ENCODE peak calls at places on chromosomes 7 and 10, in five cellular contexts. One of them, this sample, is unnamed.
A peak's percentile ranks its signal among the peaks of the same experiment; 100 is the strongest.

GRCh38 chr7:55152490-55152889 is 133.7 kb downstream of the EGFR start:
- DNase-seq in NCI-H1092: no peak
- DNase-seq in anterior cingulate cortex: no peak
- DNase-seq in psoas muscle: no peak
- DNase-seq in CD8-positive, alpha-beta T cell: no peak
- DNase-seq in this sample: no peak

GRCh38 chr7:35908305-35909223 is 107.7 kb downstream of the SEPTIN7 start:
- DNase-seq in NCI-H1092: no peak
- DNase-seq in CD8-positive, alpha-beta T cell: no peak
- DNase-seq in psoas muscle: peak; percentile 67
- DNase-seq in anterior cingulate cortex: peak; percentile 34
- DNase-seq in this sample: no peak

GRCh38 chr10:103854687-103855423 is 521 bp downstream of the SH3PXD2A start:
- DNase-seq in NCI-H1092: no peak
- DNase-seq in psoas muscle: peak; percentile 77
- DNase-seq in anterior cingulate cortex: peak; percentile 55
- DNase-seq in CD8-positive, alpha-beta T cell: peak; percentile 9
- DNase-seq in this sample: no peak

GRCh38 chr10:15325243-15326002 is 45.7 kb downstream of the FAM171A1 start:
- DNase-seq in NCI-H1092: no peak
- DNase-seq in CD8-positive, alpha-beta T cell: no peak
- DNase-seq in psoas muscle: no peak
- DNase-seq in anterior cingulate cortex: no peak
- DNase-seq in this sample: no peak

GRCh38 chr7:96784597-96784996 is 75.0 kb upstream of the SEM1 start:
- DNase-seq in psoas muscle: no peak
- DNase-seq in anterior cingulate cortex: no peak
- DNase-seq in NCI-H1092: no peak
- DNase-seq in CD8-positive, alpha-beta T cell: no peak
- DNase-seq in this sample: no peak

GRCh38 chr10:62008196-62008595 is 106.7 kb downstream of the ARID5B start:
- DNase-seq in NCI-H1092: no peak
- DNase-seq in psoas muscle: no peak
- DNase-seq in CD8-positive, alpha-beta T cell: no peak
- DNase-seq in anterior cingulate cortex: no peak
- DNase-seq in this sample: no peak

GRCh38 chr7:114021135-114021534 is 102.3 kb upstream of the PPP1R3A start:
- DNase-seq in CD8-positive, alpha-beta T cell: no peak
- DNase-seq in anterior cingulate cortex: no peak
- DNase-seq in psoas muscle: no peak
- DNase-seq in NCI-H1092: no peak
- DNase-seq in this sample: no peak

GRCh38 chr7:139906879-139907278 is 77.8 kb downstream of the TBXAS1 start:
- DNase-seq in anterior cingulate cortex: no peak
- DNase-seq in psoas muscle: no peak
- DNase-seq in CD8-positive, alpha-beta T cell: no peak
- DNase-seq in NCI-H1092: no peak
- DNase-seq in this sample: no peak

GRCh38 chr10:80539421-80539999 is 1.8 kb downstream of the SH2D4B start:
- DNase-seq in CD8-positive, alpha-beta T cell: no peak
- DNase-seq in NCI-H1092: no peak
- DNase-seq in psoas muscle: no peak
- DNase-seq in anterior cingulate cortex: no peak
- DNase-seq in this sample: no peak

GRCh38 chr7:132482866-132483265 is 93.4 kb downstream of the PLXNA4 start:
- DNase-seq in NCI-H1092: no peak
- DNase-seq in CD8-positive, alpha-beta T cell: no peak
- DNase-seq in psoas muscle: no peak
- DNase-seq in anterior cingulate cortex: no peak
- DNase-seq in this sample: no peak

GRCh38 chr10:24894309-24894708 is 58.1 kb downstream of the PRTFDC1 start:
- DNase-seq in psoas muscle: no peak
- DNase-seq in anterior cingulate cortex: no peak
- DNase-seq in CD8-positive, alpha-beta T cell: no peak
- DNase-seq in NCI-H1092: no peak
- DNase-seq in this sample: no peak

GRCh38 chr10:12710594-12711343 is 290.7 kb downstream of the CCDC3 start:
- DNase-seq in psoas muscle: peak; percentile 79
- DNase-seq in NCI-H1092: peak; percentile 47
- DNase-seq in anterior cingulate cortex: peak; percentile 7
- DNase-seq in CD8-positive, alpha-beta T cell: peak; percentile 73
- DNase-seq in this sample: peak; percentile 52

GRCh38 chr10:53886325-53887300 is 914.4 kb downstream of the PCDH15 start:
- DNase-seq in CD8-positive, alpha-beta T cell: no peak
- DNase-seq in psoas muscle: no peak
- DNase-seq in NCI-H1092: no peak
- DNase-seq in anterior cingulate cortex: no peak
- DNase-seq in this sample: no peak

GRCh38 chr7:7583731-7584130 is 17.0 kb downstream of the MIOS start:
- DNase-seq in psoas muscle: no peak
- DNase-seq in anterior cingulate cortex: no peak
- DNase-seq in CD8-positive, alpha-beta T cell: no peak
- DNase-seq in NCI-H1092: no peak
- DNase-seq in this sample: no peak

GRCh38 chr10:20855398-20856038 is 41.6 kb downstream of the NEBL start:
- DNase-seq in psoas muscle: no peak
- DNase-seq in NCI-H1092: no peak
- DNase-seq in anterior cingulate cortex: no peak
- DNase-seq in CD8-positive, alpha-beta T cell: no peak
- DNase-seq in this sample: no peak

GRCh38 chr7:75723444-75723843 is 15.3 kb downstream of the HIP1 start:
- DNase-seq in psoas muscle: no peak
- DNase-seq in anterior cingulate cortex: no peak
- DNase-seq in NCI-H1092: no peak
- DNase-seq in CD8-positive, alpha-beta T cell: no peak
- DNase-seq in this sample: no peak

GRCh38 chr7:45107356-45107755 is 4.1 kb downstream of the TBRG4 start:
- DNase-seq in anterior cingulate cortex: no peak
- DNase-seq in CD8-positive, alpha-beta T cell: no peak
- DNase-seq in psoas muscle: no peak
- DNase-seq in NCI-H1092: no peak
- DNase-seq in this sample: no peak

GRCh38 chr7:1619152-1620079 is 49.6 kb upstream of the PSMG3 start:
- DNase-seq in psoas muscle: no peak
- DNase-seq in NCI-H1092: no peak
- DNase-seq in anterior cingulate cortex: no peak
- DNase-seq in CD8-positive, alpha-beta T cell: no peak
- DNase-seq in this sample: no peak

GRCh38 chr10:47095848-47096612 is 184.8 kb downstream of the PTPN20 start:
- DNase-seq in anterior cingulate cortex: no peak
- DNase-seq in psoas muscle: no peak
- DNase-seq in CD8-positive, alpha-beta T cell: no peak
- DNase-seq in NCI-H1092: no peak
- DNase-seq in this sample: no peak

GRCh38 chr7:23109470-23109869 is 3.9 kb downstream of the KLHL7 start:
- DNase-seq in psoas muscle: no peak
- DNase-seq in NCI-H1092: no peak
- DNase-seq in anterior cingulate cortex: no peak
- DNase-seq in CD8-positive, alpha-beta T cell: no peak
- DNase-seq in this sample: no peak

GRCh38 chr10:104230490-104230889 is 1.7 kb downstream of the CFAP43 start:
- DNase-seq in NCI-H1092: no peak
- DNase-seq in anterior cingulate cortex: no peak
- DNase-seq in psoas muscle: no peak
- DNase-seq in CD8-positive, alpha-beta T cell: no peak
- DNase-seq in this sample: no peak

GRCh38 chr7:155194531-155195140 is 103.0 kb upstream of the INSIG1 start:
- DNase-seq in CD8-positive, alpha-beta T cell: no peak
- DNase-seq in anterior cingulate cortex: no peak
- DNase-seq in NCI-H1092: no peak
- DNase-seq in psoas muscle: no peak
- DNase-seq in this sample: no peak

GRCh38 chr10:6148908-6149307 is 53.8 kb upstream of the PFKFB3 start:
- DNase-seq in anterior cingulate cortex: no peak
- DNase-seq in psoas muscle: no peak
- DNase-seq in CD8-positive, alpha-beta T cell: no peak
- DNase-seq in NCI-H1092: no peak
- DNase-seq in this sample: no peak

GRCh38 chr7:85554294-85554877 is 367.5 kb upstream of the SEMA3D start:
- DNase-seq in NCI-H1092: peak; percentile 39
- DNase-seq in psoas muscle: no peak
- DNase-seq in anterior cingulate cortex: no peak
- DNase-seq in CD8-positive, alpha-beta T cell: no peak
- DNase-seq in this sample: no peak

GRCh38 chr10:35470535-35470934 is 134.2 kb downstream of the CCNY start:
- DNase-seq in NCI-H1092: no peak
- DNase-seq in psoas muscle: no peak
- DNase-seq in anterior cingulate cortex: peak; percentile 65
- DNase-seq in CD8-positive, alpha-beta T cell: no peak
- DNase-seq in this sample: no peak

GRCh38 chr7:54888067-54888735 is 129.2 kb upstream of the SEC61G start:
- DNase-seq in anterior cingulate cortex: peak; percentile 63
- DNase-seq in psoas muscle: peak; percentile 63
- DNase-seq in CD8-positive, alpha-beta T cell: no peak
- DNase-seq in NCI-H1092: peak; percentile 71
- DNase-seq in this sample: no peak

GRCh38 chr7:19362099-19362498 is 216.9 kb upstream of the FERD3L start:
- DNase-seq in anterior cingulate cortex: no peak
- DNase-seq in psoas muscle: no peak
- DNase-seq in CD8-positive, alpha-beta T cell: no peak
- DNase-seq in NCI-H1092: no peak
- DNase-seq in this sample: no peak

GRCh38 chr7:114653391-114654088 is 238.9 kb downstream of the FOXP2 start:
- DNase-seq in NCI-H1092: peak; percentile 79
- DNase-seq in anterior cingulate cortex: no peak
- DNase-seq in psoas muscle: no peak
- DNase-seq in CD8-positive, alpha-beta T cell: no peak
- DNase-seq in this sample: no peak

This sample was measured in T-cell.